ENCODE peak calls at places on chromosome 12, in eight cellular contexts. W is left ventricle myocardium inferior, Y is breast epithelium, X is foreskin keratinocyte, B is GM10248, G is cardiac fibroblast, Z is GM23338, K is foreskin fibroblast. A is an unnamed sample.

GRCh38 chr12:34393086-34393820 is 371.0 kb downstream of the ALG10 start:
- DNase-seq in B (peak), Y (no peak), G (no peak), Z (no peak), K (no peak), W (peak), X (no peak), A (peak)

GRCh38 chr12:124914392-124915248 is at the start of gene UBC:
- DNase-seq in Y (peak), X (peak), Z (peak), K (peak), B (peak), G (peak), W (peak), A (peak)

GRCh38 chr12:124289634-124290600 is 5.0 kb upstream of the RFLNA start:
- DNase-seq in W (no peak), B (no peak), Z (no peak), G (peak), X (no peak), Y (no peak), K (peak), A (no peak)

GRCh38 chr12:27861428-27862167 is 81.6 kb upstream of the MANSC4 start:
- DNase-seq in K (peak), X (no peak), G (peak), B (peak), Z (no peak), W (peak), Y (no peak), A (peak)

GRCh38 chr12:51970904-51971646 is 19.6 kb downstream of the ACVR1B start:
- DNase-seq in K (no peak), W (no peak), B (peak), G (peak), Y (no peak), Z (peak), X (peak), A (peak)

GRCh38 chr12:42372154-42372791 is 46.3 kb downstream of the PPHLN1 start:
- DNase-seq in B (peak), Y (no peak), X (peak), W (no peak), G (peak), Z (peak), K (peak), A (peak)

GRCh38 chr12:87793134-87793533 is 236.1 kb downstream of the C12orf50 start:
- DNase-seq in W (no peak), G (peak), Y (no peak), Z (no peak), B (no peak), K (peak), X (no peak), A (no peak)

GRCh38 chr12:93292731-93293566 is 84.8 kb upstream of the NUDT4 start:
- DNase-seq in X (peak), B (no peak), Y (no peak), Z (no peak), G (no peak), W (no peak), K (no peak), A (no peak)

GRCh38 chr12:5921027-5921909 is 23.8 kb downstream of the ANO2 start:
- DNase-seq in W (no peak), Y (no peak), G (no peak), B (no peak), Z (no peak), X (no peak), K (no peak), A (no peak)

GRCh38 chr12:77837876-77838291 is 7.2 kb downstream of the NAV3 start:
- DNase-seq in W (peak), X (no peak), Y (no peak), B (no peak), G (peak), K (no peak), Z (no peak), A (no peak)

GRCh38 chr12:51636581-51636980 is 45.5 kb downstream of the SCN8A start:
- DNase-seq in Z (no peak), X (peak), Y (no peak), K (peak), B (no peak), G (peak), W (no peak), A (no peak)

GRCh38 chr12:118271770-118272417 is 100.8 kb downstream of the TAOK3 start:
- DNase-seq in X (peak), Z (no peak), B (no peak), K (no peak), Y (peak), G (no peak), W (no peak), A (no peak)

GRCh38 chr12:50218386-50218785 is 51.2 kb upstream of the CERS5 start:
- DNase-seq in X (peak), Y (no peak), G (peak), B (no peak), K (peak), W (no peak), Z (no peak), A (no peak)

GRCh38 chr12:49664591-49665146 is 41.3 kb downstream of the PRPF40B start:
- DNase-seq in W (no peak), Y (no peak), G (peak), K (no peak), B (peak), Z (no peak), X (no peak), A (peak)

GRCh38 chr12:81598205-81598604 is 160.9 kb downstream of the PPFIA2 start:
- DNase-seq in Z (no peak), K (no peak), W (no peak), B (no peak), X (no peak), G (no peak), Y (no peak), A (no peak)

GRCh38 chr12:6919588-6919987 is 5.2 kb downstream of the ENO2 start:
- DNase-seq in Z (no peak), W (no peak), X (peak), K (no peak), B (no peak), G (no peak), Y (no peak), A (no peak)

GRCh38 chr12:120332523-120332922 is 4.9 kb upstream of the PLA2G1B start:
- DNase-seq in Y (no peak), K (no peak), G (no peak), W (no peak), Z (no peak), B (no peak), X (no peak), A (no peak)

GRCh38 chr12:50059440-50060119 is 2.2 kb downstream of the ASIC1 start:
- DNase-seq in W (no peak), B (no peak), K (no peak), G (no peak), Z (no peak), Y (no peak), X (no peak), A (no peak)

GRCh38 chr12:47860873-47861272 is 41.2 kb upstream of the HDAC7 start:
- DNase-seq in K (no peak), G (no peak), Y (no peak), W (no peak), X (no peak), Z (no peak), B (no peak), A (no peak)

GRCh38 chr12:28292699-28293098 is 102.4 kb downstream of the CCDC91 start:
- DNase-seq in Y (no peak), W (no peak), K (no peak), X (no peak), Z (no peak), G (no peak), B (no peak), A (no peak)

GRCh38 chr12:42729532-42729895 is 140.0 kb upstream of the PRICKLE1 start:
- DNase-seq in X (peak), W (no peak), B (no peak), G (no peak), K (no peak), Z (no peak), Y (no peak), A (no peak)

GRCh38 chr12:71950819-71951218 is 12.2 kb downstream of the TPH2 start:
- DNase-seq in Z (no peak), G (no peak), X (no peak), B (no peak), K (no peak), Y (no peak), W (no peak), A (no peak)

GRCh38 chr12:40505327-40505726 is 186.9 kb upstream of the CNTN1 start:
- DNase-seq in G (no peak), Y (no peak), B (no peak), X (no peak), K (no peak), W (no peak), Z (no peak), A (no peak)

GRCh38 chr12:41188841-41189394 is 798 bp downstream of the PDZRN4 start:
- DNase-seq in K (no peak), W (no peak), X (peak), Y (no peak), Z (peak), B (peak), G (no peak), A (peak)

GRCh38 chr12:53726342-53726741 is 910 bp downstream of the CALCOCO1 start:
- DNase-seq in W (no peak), K (no peak), X (no peak), Z (no peak), G (peak), Y (no peak), B (peak), A (peak)

GRCh38 chr12:2228535-2228934 is 175.7 kb downstream of the CACNA1C start:
- DNase-seq in Y (no peak), X (no peak), K (no peak), Z (no peak), G (no peak), B (no peak), W (no peak), A (no peak)

GRCh38 chr12:79552186-79552585 is 138.6 kb downstream of the PAWR start:
- DNase-seq in X (no peak), Z (no peak), G (no peak), Y (peak), K (no peak), B (no peak), W (no peak), A (no peak)

GRCh38 chr12:123983822-123984485 is 10.9 kb downstream of the ZNF664 start:
- DNase-seq in X (no peak), Z (peak), W (no peak), G (peak), K (peak), B (peak), Y (no peak), A (peak)

GRCh38 chr12:88336071-88336768 is 194.1 kb downstream of the TMTC3 start:
- DNase-seq in K (peak), Z (no peak), Y (no peak), B (no peak), W (no peak), X (no peak), G (no peak), A (no peak)

GRCh38 chr12:78208106-78208505 is 377.4 kb downstream of the NAV3 start:
- DNase-seq in Y (no peak), Z (no peak), G (no peak), X (no peak), W (no peak), B (no peak), K (peak), A (no peak)

GRCh38 chr12:54967461-54967860 is 17.1 kb downstream of the TESPA1 start:
- DNase-seq in G (no peak), K (no peak), Z (no peak), X (peak), Y (no peak), B (no peak), W (no peak), A (no peak)

GRCh38 chr12:102322254-102322653 is 124.6 kb upstream of the PMCH start:
- DNase-seq in B (no peak), G (no peak), Y (no peak), X (no peak), Z (peak), K (no peak), W (no peak), A (no peak)

GRCh38 chr12:45284096-45284901 is 68.4 kb downstream of the ANO6 start:
- DNase-seq in Z (peak), X (peak), G (peak), Y (no peak), W (no peak), K (peak), B (no peak), A (no peak)

GRCh38 chr12:54689034-54689372 is 40.8 kb upstream of the DCD start:
- DNase-seq in B (no peak), Y (no peak), X (no peak), K (no peak), Z (peak), G (no peak), W (no peak), A (no peak)

GRCh38 chr12:124513297-124513867 is 54.0 kb downstream of the NCOR2 start:
- DNase-seq in X (no peak), Y (no peak), W (no peak), K (no peak), B (no peak), Z (peak), G (peak), A (no peak)

GRCh38 chr12:121858662-121859572 is at the start of gene HPD:
- DNase-seq in Z (peak), B (no peak), Y (peak), G (peak), W (peak), X (peak), K (peak), A (no peak)

GRCh38 chr12:48999371-49000131 is at the start of gene DDN:
- DNase-seq in B (peak), K (peak), Z (peak), W (no peak), G (peak), X (no peak), Y (no peak), A (peak)

GRCh38 chr12:88388566-88389269 is 191.6 kb downstream of the KITLG start:
- DNase-seq in B (no peak), Z (no peak), W (no peak), K (peak), X (peak), Y (no peak), G (peak), A (no peak)

GRCh38 chr12:14868916-14869315 is 16.7 kb downstream of the MGP start:
- DNase-seq in K (no peak), X (no peak), Y (no peak), B (no peak), W (no peak), G (peak), Z (no peak), A (no peak)
- TF ChIP-seq CTCF in K (no peak), X (no peak), Y (no peak), B (no peak), W (no peak), G (no peak), Z (no peak), A (no peak)

GRCh38 chr12:22544038-22544979 is at the start of gene C2CD5:
- DNase-seq in Z (peak), X (peak), G (peak), B (peak), Y (peak), K (peak), W (peak), A (peak)
- TF ChIP-seq CTCF in Z (peak), X (peak), G (peak), B (peak), Y (peak), K (peak), W (peak), A (peak)

DNA sequence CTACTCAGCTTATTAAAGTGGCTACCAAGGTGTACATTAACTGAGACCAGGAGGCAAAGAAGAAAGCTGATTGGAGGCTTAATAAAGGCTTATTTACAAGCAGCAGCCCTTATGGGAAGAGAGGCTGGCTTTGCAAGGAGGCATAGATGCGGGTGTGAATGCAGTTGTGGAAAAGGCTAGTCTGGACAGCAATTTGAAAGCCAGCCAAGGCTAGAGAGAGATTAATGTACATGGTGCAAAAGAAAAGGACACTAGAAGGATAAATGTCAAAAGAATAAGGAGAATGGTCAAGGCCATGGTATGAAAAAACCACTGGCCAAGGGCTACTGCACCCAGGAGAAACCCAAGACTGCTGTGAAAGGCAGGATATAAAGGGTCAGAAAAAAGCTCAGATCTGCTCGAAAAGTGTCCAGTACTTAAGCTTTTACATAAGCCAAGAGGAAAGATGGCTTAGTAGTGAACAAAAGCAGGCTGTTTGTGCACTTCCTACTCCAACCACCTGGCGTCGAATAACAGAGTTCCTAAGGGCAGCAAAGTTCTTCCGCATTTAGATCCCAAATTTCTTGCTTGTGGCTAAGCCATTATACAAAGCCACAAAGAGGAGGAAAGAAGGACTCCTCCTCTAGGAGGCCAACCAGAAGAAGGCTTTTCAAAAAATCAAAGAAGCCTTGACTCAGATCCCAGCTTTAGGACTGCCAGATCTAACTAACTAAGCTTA is 24.0 kb downstream of the KLRK1 start:
- DNase-seq in G (peak), K (peak), B (no peak), W (no peak), X (peak), Z (no peak), Y (no peak), A (no peak)
- TF ChIP-seq CTCF in G (peak), K (no peak), B (no peak), W (peak), X (peak), Z (no peak), Y (no peak), A (no peak)

GRCh38 chr12:109477185-109477962 is at the start of the genes KCTD10 and UBE3B:
- DNase-seq in W (peak), G (peak), K (peak), Z (peak), Y (peak), B (peak), X (peak), A (peak)
- TF ChIP-seq CTCF in W (peak), G (no peak), K (no peak), Z (no peak), Y (peak), B (no peak), X (no peak), A (no peak)

GRCh38 chr12:114850853-114851252 is 166.9 kb upstream of the TBX3 start:
- DNase-seq in K (no peak), G (no peak), W (no peak), Y (no peak), Z (no peak), X (peak), B (no peak), A (no peak)
- TF ChIP-seq CTCF in K (no peak), G (no peak), W (no peak), Y (no peak), Z (no peak), X (no peak), B (no peak), A (no peak)

DNA sequence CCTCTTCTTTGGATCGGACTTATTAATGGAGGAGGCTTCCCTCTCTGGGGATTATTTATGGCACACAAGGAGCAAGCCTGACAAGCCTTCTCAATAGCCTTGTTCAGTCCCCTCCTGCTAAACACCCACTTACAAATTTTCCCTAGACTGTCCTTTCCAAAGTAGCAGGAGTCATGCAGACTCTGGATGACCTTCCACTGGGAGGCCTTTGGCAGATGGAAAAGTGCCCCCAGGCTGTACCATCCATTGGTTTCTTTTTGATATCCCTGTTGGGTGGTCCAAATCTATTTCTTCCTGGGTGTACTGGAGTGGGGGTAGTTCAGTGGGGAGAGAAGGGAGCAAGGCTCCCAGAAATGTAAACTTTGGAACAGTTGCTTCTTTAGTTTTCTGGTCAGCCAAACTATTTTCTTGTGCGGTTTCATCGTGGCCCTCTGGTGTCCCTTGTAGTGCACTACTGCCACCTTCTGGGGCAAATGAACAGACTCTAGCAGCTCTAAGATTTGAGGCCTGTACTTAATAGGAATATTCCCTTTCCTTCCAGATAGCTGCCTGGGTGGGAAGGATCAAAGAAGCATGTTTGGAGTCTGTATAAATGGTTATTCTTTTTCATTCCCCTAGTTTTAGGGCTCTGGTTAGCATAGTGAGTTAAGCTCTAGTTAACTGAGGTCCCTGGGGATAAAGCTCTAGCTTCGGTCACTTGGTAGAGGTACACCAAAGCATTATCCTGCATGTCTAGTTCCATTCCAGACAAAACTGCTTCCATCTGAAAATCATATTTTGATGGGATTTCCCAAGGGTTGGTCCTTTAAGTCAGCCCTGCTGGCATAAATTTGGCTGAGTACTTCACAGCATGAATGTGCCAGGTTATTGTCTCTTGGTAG is 409.5 kb downstream of the SLC6A15 start:
- DNase-seq in Z (peak), Y (no peak), B (peak), G (peak), X (peak), W (no peak), K (peak), A (peak)
- TF ChIP-seq CTCF in Z (peak), Y (peak), B (peak), G (peak), X (peak), W (peak), K (peak), A (peak)

GRCh38 chr12:12123209-12123608 is 52.5 kb downstream of the BCL2L14 start:
- DNase-seq in Y (no peak), K (no peak), W (no peak), B (no peak), X (no peak), Z (no peak), G (no peak), A (no peak)
- TF ChIP-seq CTCF in Y (no peak), K (no peak), W (no peak), B (no peak), X (no peak), Z (no peak), G (no peak), A (no peak)

A was measured in GM13977.